ENCODE peak calls at places on chromosomes 3 and 15, in seven cellular contexts. One of them, this sample, is unnamed.
A peak's percentile ranks its signal among the peaks of the same experiment; 100 is the strongest.

GRCh38 chr3:72344256-72345046 is 503.8 kb downstream of the SHQ1 start:
- DNase-seq in brain microvascular endothelial cell: no peak
- DNase-seq in heart left ventricle: no peak
- DNase-seq in CD8-positive, alpha-beta memory T cell: no peak
- DNase-seq in HL-60: peak; percentile 39
- DNase-seq in IMR-90: no peak
- DNase-seq in mucosa of descending colon: no peak
- DNase-seq in this sample: no peak

GRCh38 chr3:15685927-15686326 is 84.4 kb downstream of the BTD start:
- DNase-seq in brain microvascular endothelial cell: no peak
- DNase-seq in heart left ventricle: no peak
- DNase-seq in CD8-positive, alpha-beta memory T cell: no peak
- DNase-seq in HL-60: no peak
- DNase-seq in IMR-90: no peak
- DNase-seq in mucosa of descending colon: no peak
- DNase-seq in this sample: peak; percentile 43

GRCh38 chr3:63968612-63969350 is 54.5 kb downstream of the PSMD6 start:
- DNase-seq in brain microvascular endothelial cell: no peak
- DNase-seq in heart left ventricle: no peak
- DNase-seq in CD8-positive, alpha-beta memory T cell: no peak
- DNase-seq in HL-60: no peak
- DNase-seq in IMR-90: peak; percentile 19
- DNase-seq in mucosa of descending colon: no peak
- DNase-seq in this sample: no peak

GRCh38 chr3:160016972-160017371 is 28.3 kb downstream of the IL12A start:
- DNase-seq in brain microvascular endothelial cell: peak; percentile 11
- DNase-seq in heart left ventricle: no peak
- DNase-seq in CD8-positive, alpha-beta memory T cell: no peak
- DNase-seq in HL-60: no peak
- DNase-seq in IMR-90: peak; percentile 79
- DNase-seq in mucosa of descending colon: no peak
- DNase-seq in this sample: no peak

GRCh38 chr3:46427929-46428833 is 21.1 kb downstream of the CCRL2 start:
- DNase-seq in brain microvascular endothelial cell: no peak
- DNase-seq in heart left ventricle: peak; percentile 47
- DNase-seq in CD8-positive, alpha-beta memory T cell: no peak
- DNase-seq in HL-60: no peak
- DNase-seq in IMR-90: no peak
- DNase-seq in mucosa of descending colon: no peak
- DNase-seq in this sample: no peak

GRCh38 chr3:99768808-99769501 is 48.7 kb upstream of the CMSS1 start:
- DNase-seq in brain microvascular endothelial cell: no peak
- DNase-seq in heart left ventricle: no peak
- DNase-seq in CD8-positive, alpha-beta memory T cell: no peak
- DNase-seq in HL-60: no peak
- DNase-seq in IMR-90: no peak
- DNase-seq in mucosa of descending colon: no peak
- DNase-seq in this sample: no peak

GRCh38 chr3:65625310-65625709 is 413.4 kb downstream of the MAGI1 start:
- DNase-seq in brain microvascular endothelial cell: no peak
- DNase-seq in heart left ventricle: no peak
- DNase-seq in CD8-positive, alpha-beta memory T cell: no peak
- DNase-seq in HL-60: no peak
- DNase-seq in IMR-90: peak; percentile 25
- DNase-seq in mucosa of descending colon: no peak
- DNase-seq in this sample: no peak

GRCh38 chr15:96343529-96344072 is 13.1 kb downstream of the NR2F2 start:
- DNase-seq in brain microvascular endothelial cell: no peak
- DNase-seq in heart left ventricle: no peak
- DNase-seq in CD8-positive, alpha-beta memory T cell: no peak
- DNase-seq in HL-60: no peak
- DNase-seq in IMR-90: no peak
- DNase-seq in mucosa of descending colon: no peak
- DNase-seq in this sample: no peak

GRCh38 chr15:73923156-73923487 is 3.1 kb upstream of the LOXL1 start:
- DNase-seq in brain microvascular endothelial cell: no peak
- DNase-seq in heart left ventricle: no peak
- DNase-seq in CD8-positive, alpha-beta memory T cell: no peak
- DNase-seq in HL-60: no peak
- DNase-seq in IMR-90: no peak
- DNase-seq in mucosa of descending colon: peak; percentile 31
- DNase-seq in this sample: no peak
- H3K4me3 ChIP-seq in brain microvascular endothelial cell: no peak overlapping the region
- H3K4me3 ChIP-seq in heart left ventricle: no peak overlapping the region
- H3K4me3 ChIP-seq in CD8-positive, alpha-beta memory T cell: no peak overlapping the region
- H3K4me3 ChIP-seq in HL-60: no peak overlapping the region
- H3K4me3 ChIP-seq in IMR-90: no peak overlapping the region
- H3K4me3 ChIP-seq in mucosa of descending colon: no peak overlapping the region
- H3K4me3 ChIP-seq in this sample: no peak overlapping the region

DNA sequence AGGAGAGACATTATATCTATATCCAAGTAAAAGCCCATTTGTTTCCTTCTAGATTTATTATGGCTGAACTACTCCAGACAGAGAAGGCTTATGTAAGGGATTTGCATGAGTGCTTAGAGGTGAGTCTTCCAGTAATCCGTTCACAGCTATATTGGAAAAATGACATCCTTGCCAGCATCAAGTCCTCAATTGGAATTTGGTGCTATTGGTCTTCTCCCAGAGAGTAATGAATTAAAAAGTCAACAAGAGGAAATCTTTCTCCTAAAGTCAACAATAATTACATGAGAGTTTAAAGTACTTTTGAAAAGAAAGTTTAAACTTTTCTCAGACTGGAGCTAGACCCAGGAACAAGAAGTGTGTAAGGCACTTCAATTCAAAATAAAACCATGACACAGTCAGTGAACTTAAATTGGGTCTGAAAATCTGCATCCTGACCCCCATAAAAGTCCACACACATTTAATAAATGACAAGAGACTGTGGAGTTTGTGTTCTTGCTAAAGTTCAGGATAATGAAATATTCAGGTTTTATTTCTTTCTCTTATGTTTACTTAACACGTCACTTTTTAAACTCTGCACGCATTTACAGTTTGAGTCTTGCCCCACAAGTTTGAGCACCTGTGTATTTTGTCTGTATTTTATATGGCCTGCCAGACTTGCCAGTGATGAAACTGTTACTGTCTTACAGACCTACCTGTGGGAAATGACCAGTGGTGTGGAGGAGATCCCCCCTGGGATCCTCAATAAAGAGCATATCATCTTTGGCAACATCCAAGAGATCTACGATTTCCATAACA is 268.2 kb upstream of the UMPS start:
- DNase-seq in brain microvascular endothelial cell: no peak
- DNase-seq in heart left ventricle: no peak
- DNase-seq in CD8-positive, alpha-beta memory T cell: no peak
- DNase-seq in HL-60: no peak
- DNase-seq in IMR-90: no peak
- DNase-seq in mucosa of descending colon: no peak
- DNase-seq in this sample: no peak
- H3K4me3 ChIP-seq in brain microvascular endothelial cell: no peak overlapping the region
- H3K4me3 ChIP-seq in heart left ventricle: no peak overlapping the region
- H3K4me3 ChIP-seq in CD8-positive, alpha-beta memory T cell: no peak overlapping the region
- H3K4me3 ChIP-seq in HL-60: no peak overlapping the region
- H3K4me3 ChIP-seq in IMR-90: no peak overlapping the region
- H3K4me3 ChIP-seq in mucosa of descending colon: no peak overlapping the region
- H3K4me3 ChIP-seq in this sample: no peak overlapping the region

DNA sequence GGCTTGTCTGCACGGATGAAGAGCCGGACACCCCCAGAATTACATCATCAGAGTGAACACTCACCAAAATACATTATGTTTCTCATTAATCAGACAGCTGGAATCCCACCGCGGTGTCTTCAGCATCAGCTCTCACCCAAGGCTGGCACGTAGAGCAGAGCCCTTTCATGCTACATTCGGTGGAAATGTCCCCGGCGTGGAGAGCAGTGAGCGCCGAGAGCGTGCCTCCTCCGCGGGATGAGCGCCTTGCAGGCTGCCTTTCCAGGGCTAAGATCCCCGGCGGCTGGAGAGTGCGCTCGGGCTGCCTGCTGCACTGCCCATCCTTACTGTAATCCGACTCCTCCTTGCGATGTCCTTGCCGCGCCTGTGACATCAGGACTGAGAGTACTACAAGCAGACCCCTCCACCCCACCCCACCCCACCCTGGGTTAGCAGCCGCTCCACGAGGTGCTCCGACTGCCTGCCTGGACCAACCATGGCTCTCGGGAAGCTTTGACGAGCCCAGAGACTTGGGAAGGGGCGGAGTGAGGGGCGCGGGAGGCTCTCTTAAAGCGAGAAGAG is at the start of gene ZNF385D:
- DNase-seq in brain microvascular endothelial cell: peak; percentile 44
- DNase-seq in heart left ventricle: peak; percentile 74
- DNase-seq in CD8-positive, alpha-beta memory T cell: no peak
- DNase-seq in HL-60: no peak
- DNase-seq in IMR-90: peak; percentile 33
- DNase-seq in mucosa of descending colon: peak; percentile 42
- DNase-seq in this sample: peak; percentile 25
- H3K4me3 ChIP-seq in brain microvascular endothelial cell: peak within 1 kb of the TSS; percentile 53
- H3K4me3 ChIP-seq in heart left ventricle: peak within 1 kb of the TSS; percentile 55
- H3K4me3 ChIP-seq in CD8-positive, alpha-beta memory T cell: no peak within 1 kb of the TSS
- H3K4me3 ChIP-seq in HL-60: no peak within 1 kb of the TSS
- H3K4me3 ChIP-seq in IMR-90: peak within 1 kb of the TSS; percentile 35
- H3K4me3 ChIP-seq in mucosa of descending colon: no peak within 1 kb of the TSS
- H3K4me3 ChIP-seq in this sample: peak within 1 kb of the TSS; percentile 15

GRCh38 chr15:52078876-52079700 is 33.5 kb downstream of the BCL2L10 start:
- DNase-seq in brain microvascular endothelial cell: peak; percentile 48
- DNase-seq in heart left ventricle: peak; percentile 83
- DNase-seq in CD8-positive, alpha-beta memory T cell: peak; percentile 74
- DNase-seq in HL-60: peak; percentile 79
- DNase-seq in IMR-90: peak; percentile 56
- DNase-seq in mucosa of descending colon: peak; percentile 75
- DNase-seq in this sample: peak; percentile 71

GRCh38 chr15:52078197-52078875 is 34.2 kb downstream of the BCL2L10 start:
- DNase-seq in brain microvascular endothelial cell: no peak
- DNase-seq in heart left ventricle: no peak
- DNase-seq in CD8-positive, alpha-beta memory T cell: no peak
- DNase-seq in HL-60: no peak
- DNase-seq in IMR-90: no peak
- DNase-seq in mucosa of descending colon: no peak
- DNase-seq in this sample: no peak

GRCh38 chr15:52080031-52080430 is 32.5 kb downstream of the BCL2L10 start:
- DNase-seq in brain microvascular endothelial cell: peak; percentile 25
- DNase-seq in heart left ventricle: no peak
- DNase-seq in CD8-positive, alpha-beta memory T cell: no peak
- DNase-seq in HL-60: no peak
- DNase-seq in IMR-90: no peak
- DNase-seq in mucosa of descending colon: no peak
- DNase-seq in this sample: no peak

GRCh38 chr15:52080993-52081392 is 31.6 kb downstream of the BCL2L10 start:
- DNase-seq in brain microvascular endothelial cell: no peak
- DNase-seq in heart left ventricle: no peak
- DNase-seq in CD8-positive, alpha-beta memory T cell: no peak
- DNase-seq in HL-60: no peak
- DNase-seq in IMR-90: no peak
- DNase-seq in mucosa of descending colon: no peak
- DNase-seq in this sample: no peak

GRCh38 chr15:52076889-52077781 is 35.4 kb downstream of the BCL2L10 start:
- DNase-seq in brain microvascular endothelial cell: peak; percentile 92
- DNase-seq in heart left ventricle: no peak
- DNase-seq in CD8-positive, alpha-beta memory T cell: no peak
- DNase-seq in HL-60: no peak
- DNase-seq in IMR-90: peak; percentile 90
- DNase-seq in mucosa of descending colon: no peak
- DNase-seq in this sample: no peak
- H3K4me3 ChIP-seq in brain microvascular endothelial cell: no peak overlapping the region
- H3K4me3 ChIP-seq in heart left ventricle: no peak overlapping the region
- H3K4me3 ChIP-seq in CD8-positive, alpha-beta memory T cell: no peak overlapping the region
- H3K4me3 ChIP-seq in HL-60: no peak overlapping the region
- H3K4me3 ChIP-seq in IMR-90: no peak overlapping the region
- H3K4me3 ChIP-seq in mucosa of descending colon: no peak overlapping the region
- H3K4me3 ChIP-seq in this sample: no peak overlapping the region

GRCh38 chr3:28575748-28576589 is 227.3 kb upstream of the AZI2 start:
- DNase-seq in brain microvascular endothelial cell: no peak
- DNase-seq in heart left ventricle: peak; percentile 26
- DNase-seq in CD8-positive, alpha-beta memory T cell: no peak
- DNase-seq in HL-60: no peak
- DNase-seq in IMR-90: no peak
- DNase-seq in mucosa of descending colon: no peak
- DNase-seq in this sample: peak; percentile 15
- H3K4me3 ChIP-seq in brain microvascular endothelial cell: peak overlapping the region; percentile 45
- H3K4me3 ChIP-seq in heart left ventricle: peak overlapping the region; percentile 57
- H3K4me3 ChIP-seq in CD8-positive, alpha-beta memory T cell: no peak overlapping the region
- H3K4me3 ChIP-seq in HL-60: no peak overlapping the region
- H3K4me3 ChIP-seq in IMR-90: no peak overlapping the region
- H3K4me3 ChIP-seq in mucosa of descending colon: no peak overlapping the region
- H3K4me3 ChIP-seq in this sample: peak overlapping the region; percentile 54

GRCh38 chr3:128993461-128994172 is at the start of gene CFAP92:
- DNase-seq in brain microvascular endothelial cell: peak; percentile 65
- DNase-seq in heart left ventricle: peak; percentile 89
- DNase-seq in CD8-positive, alpha-beta memory T cell: peak; percentile 83
- DNase-seq in HL-60: no peak
- DNase-seq in IMR-90: peak; percentile 40
- DNase-seq in mucosa of descending colon: peak; percentile 93
- DNase-seq in this sample: peak; percentile 93

GRCh38 chr3:128995737-128996136 is 1.9 kb upstream of the CFAP92 start:
- DNase-seq in brain microvascular endothelial cell: no peak
- DNase-seq in heart left ventricle: no peak
- DNase-seq in CD8-positive, alpha-beta memory T cell: no peak
- DNase-seq in HL-60: no peak
- DNase-seq in IMR-90: no peak
- DNase-seq in mucosa of descending colon: no peak
- DNase-seq in this sample: no peak

GRCh38 chr3:128994581-128995161 is 795 bp upstream of the CFAP92 start:
- DNase-seq in brain microvascular endothelial cell: no peak
- DNase-seq in heart left ventricle: no peak
- DNase-seq in CD8-positive, alpha-beta memory T cell: no peak
- DNase-seq in HL-60: no peak
- DNase-seq in IMR-90: no peak
- DNase-seq in mucosa of descending colon: no peak
- DNase-seq in this sample: no peak

GRCh38 chr3:128992926-128993460 is 883 bp downstream of the CFAP92 start:
- DNase-seq in brain microvascular endothelial cell: no peak
- DNase-seq in heart left ventricle: no peak
- DNase-seq in CD8-positive, alpha-beta memory T cell: no peak
- DNase-seq in HL-60: no peak
- DNase-seq in IMR-90: no peak
- DNase-seq in mucosa of descending colon: peak; percentile 50
- DNase-seq in this sample: no peak

DNA sequence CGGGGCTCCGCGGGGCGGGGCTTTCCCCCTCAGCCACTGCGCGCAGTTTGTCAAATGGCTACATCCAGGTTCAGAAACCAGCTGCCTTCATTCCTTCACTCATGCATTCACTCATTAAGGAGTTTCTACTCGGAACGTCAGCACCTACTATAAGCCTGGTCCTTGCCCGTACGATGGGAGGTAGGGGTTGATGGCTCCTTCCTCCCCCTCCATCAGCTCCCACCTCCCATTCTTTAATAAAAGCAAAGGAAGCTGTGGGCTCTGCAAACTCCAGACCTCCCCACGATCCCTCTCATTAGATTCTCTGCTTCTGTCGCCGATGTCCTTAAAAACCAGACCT is 267 bp upstream of the CFAP92 start:
- DNase-seq in brain microvascular endothelial cell: no peak
- DNase-seq in heart left ventricle: no peak
- DNase-seq in CD8-positive, alpha-beta memory T cell: no peak
- DNase-seq in HL-60: no peak
- DNase-seq in IMR-90: no peak
- DNase-seq in mucosa of descending colon: no peak
- DNase-seq in this sample: no peak
- H3K4me3 ChIP-seq in brain microvascular endothelial cell: peak overlapping the region; percentile 49
- H3K4me3 ChIP-seq in heart left ventricle: peak overlapping the region; percentile 51
- H3K4me3 ChIP-seq in CD8-positive, alpha-beta memory T cell: peak overlapping the region; percentile 53
- H3K4me3 ChIP-seq in HL-60: no peak overlapping the region
- H3K4me3 ChIP-seq in IMR-90: no peak overlapping the region
- H3K4me3 ChIP-seq in mucosa of descending colon: no peak overlapping the region
- H3K4me3 ChIP-seq in this sample: peak overlapping the region; percentile 39

This sample was measured in prostate gland.